ENCODE peak calls at places on chromosome 3, in nine cellular contexts. E is heart right ventricle, Y is RWPE1, U is HFF-Myc, S is cardiac fibroblast, W is HepG2, G is sigmoid colon, X is AG04449, V is colonic mucosa. O is an unnamed sample.

GRCh38 chr3:88013592-88013991 is 45.2 kb downstream of the CGGBP1 start:
- DNase-seq in E (no peak), Y (no peak), U (no peak), S (no peak), W (no peak), G (no peak), X (no peak), V (no peak), O (no peak)

GRCh38 chr3:52181543-52181942 is 16.4 kb upstream of the ALAS1 start:
- DNase-seq in E (no peak), Y (no peak), U (no peak), S (peak; percentile 66), W (no peak), G (no peak), X (no peak), V (no peak), O (no peak)

GRCh38 chr3:11568503-11569155 is 75.1 kb downstream of the VGLL4 start:
- DNase-seq in E (peak; percentile 83), Y (peak; percentile 82), U (no peak), S (peak; percentile 91), W (no peak), G (peak; percentile 93), X (no peak), V (no peak), O (no peak)

GRCh38 chr3:114566162-114566755 is 272.4 kb downstream of the TIGIT start:
- DNase-seq in E (no peak), Y (no peak), U (no peak), S (no peak), W (no peak), G (no peak), X (no peak), V (no peak), O (no peak)

GRCh38 chr3:45772341-45773035 is 23.8 kb downstream of the SLC6A20 start:
- DNase-seq in E (no peak), Y (no peak), U (no peak), S (no peak), W (no peak), G (no peak), X (no peak), V (no peak), O (no peak)

GRCh38 chr3:50333744-50334328 is 5.8 kb upstream of the TUSC2 start:
- DNase-seq in E (peak; percentile 91), Y (no peak), U (no peak), S (peak; percentile 93), W (no peak), G (no peak), X (no peak), V (no peak), O (no peak)

GRCh38 chr3:45642731-45643152 is 46.5 kb upstream of the SACM1L start:
- DNase-seq in E (no peak), Y (no peak), U (no peak), S (peak; percentile 70), W (no peak), G (no peak), X (no peak), V (no peak), O (no peak)

GRCh38 chr3:50102558-50102957 is 13.8 kb downstream of the RBM5 start:
- DNase-seq in E (no peak), Y (no peak), U (no peak), S (no peak), W (no peak), G (no peak), X (no peak), V (no peak), O (no peak)

GRCh38 chr3:134250717-134251220 is at the start of gene RYK:
- DNase-seq in E (peak; percentile 74), Y (peak; percentile 79), U (no peak), S (peak; percentile 76), W (peak; percentile 83), G (peak; percentile 84), X (no peak), V (peak; percentile 87), O (peak; percentile 53)

GRCh38 chr3:133797396-133798105 is 8.1 kb upstream of the SRPRB start:
- DNase-seq in E (no peak), Y (no peak), U (no peak), S (no peak), W (no peak), G (no peak), X (no peak), V (no peak), O (no peak)

GRCh38 chr3:124621498-124621897 is 108.8 kb upstream of the UMPS start:
- DNase-seq in E (no peak), Y (no peak), U (no peak), S (peak; percentile 56), W (no peak), G (no peak), X (no peak), V (no peak), O (no peak)

GRCh38 chr3:124625084-124625483 is 105.2 kb upstream of the UMPS start:
- DNase-seq in E (no peak), Y (no peak), U (no peak), S (no peak), W (no peak), G (no peak), X (no peak), V (no peak), O (no peak)

GRCh38 chr3:124619887-124620599 is 110.2 kb upstream of the UMPS start:
- DNase-seq in E (no peak), Y (no peak), U (no peak), S (no peak), W (peak; percentile 77), G (no peak), X (no peak), V (no peak), O (no peak)

GRCh38 chr3:124617177-124617576 is 113.1 kb upstream of the UMPS start:
- DNase-seq in E (no peak), Y (no peak), U (no peak), S (no peak), W (peak; percentile 83), G (no peak), X (no peak), V (no peak), O (no peak)

GRCh38 chr3:124620600-124621063 is 109.6 kb upstream of the UMPS start:
- DNase-seq in E (peak; percentile 40), Y (no peak), U (no peak), S (peak; percentile 51), W (peak; percentile 96), G (no peak), X (no peak), V (peak; percentile 83), O (no peak)
- TF ChIP-seq CTCF in E (no peak), Y (no peak), U (no peak), S (no peak), W (no peak), G (no peak), X (no peak), V (peak; percentile 32), O (no peak)

GRCh38 chr3:120039642-120040610 is 54.3 kb downstream of the GSK3B start:
- DNase-seq in E (no peak), Y (no peak), U (no peak), S (peak; percentile 8), W (no peak), G (no peak), X (no peak), V (no peak), O (no peak)
- TF ChIP-seq CTCF in E (no peak), Y (no peak), U (peak; percentile 27), S (no peak), W (peak; percentile 16), G (no peak), X (no peak), V (no peak), O (no peak)

DNA sequence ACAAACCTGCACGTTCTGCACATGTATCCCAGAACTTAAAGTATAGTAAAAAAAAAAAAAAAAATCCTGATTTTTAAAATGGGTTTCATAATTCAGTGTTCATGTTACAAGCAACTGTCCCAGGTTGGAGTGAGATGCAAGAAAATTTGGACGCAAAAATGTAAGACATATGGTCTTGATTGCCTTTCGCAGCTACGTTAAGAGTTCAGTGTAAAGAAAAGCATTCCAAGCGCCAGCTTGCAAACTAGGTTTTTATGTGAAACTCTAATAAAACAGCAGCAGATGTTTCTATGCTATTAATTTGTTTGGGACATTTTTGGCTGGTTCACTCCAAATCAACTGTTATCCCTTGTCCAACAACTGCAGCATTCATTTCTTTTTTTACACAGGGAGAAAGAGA is 957.9 kb downstream of the ROBO1 start:
- DNase-seq in E (no peak), Y (no peak), U (peak; percentile 82), S (no peak), W (no peak), G (no peak), X (no peak), V (no peak), O (no peak)
- TF ChIP-seq CTCF in E (no peak), Y (no peak), U (no peak), S (no peak), W (no peak), G (no peak), X (no peak), V (no peak), O (no peak)

DNA sequence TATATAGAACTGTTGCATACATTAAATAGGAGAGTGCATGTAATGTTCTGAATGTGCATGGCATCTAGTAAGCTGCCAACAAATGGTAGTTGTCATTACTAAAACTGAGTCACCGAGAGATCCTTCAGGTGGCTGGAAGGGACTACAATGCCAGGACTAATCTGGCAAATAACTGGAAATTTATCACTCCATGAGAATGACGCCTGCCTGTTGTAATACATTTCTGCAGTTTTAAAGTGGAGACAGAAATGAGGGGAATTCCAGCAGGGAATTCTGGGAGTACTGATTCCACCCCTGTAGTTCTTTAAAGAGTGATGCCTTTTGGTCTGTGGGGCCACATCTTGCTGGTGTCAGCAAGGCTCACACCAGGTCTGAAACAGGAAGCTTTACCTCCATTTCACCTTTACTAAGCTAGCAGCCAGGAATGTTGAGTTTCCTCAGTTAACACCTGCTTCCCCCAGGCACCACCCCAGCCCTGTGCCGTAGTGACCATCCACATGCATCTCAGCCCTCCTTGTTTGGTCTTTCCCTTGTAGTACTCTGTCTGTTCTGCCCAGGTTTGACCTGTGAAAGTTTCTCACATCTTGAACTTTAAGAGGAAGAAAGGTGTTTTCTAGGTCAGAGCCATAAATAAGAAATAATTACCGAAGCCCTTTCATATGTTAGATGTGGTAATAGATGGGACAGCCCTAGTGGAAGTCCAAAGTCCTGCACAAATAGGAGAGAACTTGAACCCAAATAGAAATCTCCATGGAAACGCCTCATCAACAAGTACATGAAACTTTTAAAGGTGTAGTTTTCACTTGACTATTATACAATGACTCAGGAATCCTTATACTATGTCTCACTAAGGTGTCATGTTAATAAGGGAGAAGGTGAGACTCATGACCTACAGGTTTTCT is 56.7 kb upstream of the LMOD3 start:
- DNase-seq in E (no peak), Y (no peak), U (no peak), S (peak; percentile 25), W (peak; percentile 93), G (no peak), X (no peak), V (no peak), O (no peak)
- TF ChIP-seq CTCF in E (no peak), Y (no peak), U (no peak), S (no peak), W (no peak), G (no peak), X (no peak), V (no peak), O (no peak)